ENCODE peak calls at places on chromosomes 13 and 19, in seven cellular contexts. I is ovary, U is left lung, F is psoas muscle, T is fibroblast of lung, D is cardiac muscle cell, J is tibial nerve. W is an unnamed sample.

GRCh38 chr13:98203641-98204326 is 26.7 kb upstream of the RNF113B start:
- DNase-seq in I (no peak), U (no peak), F (no peak), T (no peak), D (no peak), J (no peak), W (no peak)

GRCh38 chr13:110507678-110508381 is 53.7 kb downstream of the RAB20 start:
- DNase-seq in I (no peak), U (no peak), F (no peak), T (no peak), D (no peak), J (no peak), W (no peak)

GRCh38 chr19:7623725-7624603 is 5.4 kb downstream of the XAB2 start:
- DNase-seq in I (no peak), U (no peak), F (no peak), T (no peak), D (no peak), J (no peak), W (no peak)

GRCh38 chr19:45670670-45671453 is 2.8 kb downstream of the GIPR start:
- DNase-seq in I (peak; percentile 67), U (peak; percentile 86), F (peak; percentile 61), T (peak; percentile 72), D (peak; percentile 89), J (no peak), W (peak; percentile 70)

GRCh38 chr13:46121033-46121432 is 16.2 kb upstream of the CPB2 start:
- DNase-seq in I (no peak), U (no peak), F (no peak), T (no peak), D (no peak), J (no peak), W (no peak)

GRCh38 chr19:42131149-42132029 is 857 bp downstream of the POU2F2 start:
- DNase-seq in I (no peak), U (no peak), F (no peak), T (no peak), D (no peak), J (no peak), W (no peak)

GRCh38 chr13:94608586-94608985 is 6.9 kb downstream of the GPR180 start:
- DNase-seq in I (no peak), U (no peak), F (no peak), T (no peak), D (peak; percentile 9), J (no peak), W (no peak)

GRCh38 chr19:28644261-28644660 is 568.7 kb downstream of the UQCRFS1 start:
- DNase-seq in I (no peak), U (no peak), F (no peak), T (no peak), D (no peak), J (no peak), W (no peak)

GRCh38 chr19:35260694-35261304 is 8.0 kb upstream of the USF2 start:
- DNase-seq in I (peak; percentile 33), U (peak; percentile 8), F (no peak), T (no peak), D (no peak), J (peak; percentile 5), W (peak; percentile 40)

GRCh38 chr19:18607222-18608101 is 863 bp upstream of the CRLF1 start:
- DNase-seq in I (no peak), U (no peak), F (no peak), T (no peak), D (no peak), J (no peak), W (no peak)

GRCh38 chr13:40664100-40665060 is 2.1 kb downstream of the FOXO1 start:
- DNase-seq in I (peak; percentile 75), U (peak; percentile 83), F (peak; percentile 88), T (peak; percentile 38), D (peak; percentile 55), J (peak; percentile 73), W (peak; percentile 93)

GRCh38 chr19:33226550-33227241 is 1.0 kb upstream of the SLC7A10 start:
- DNase-seq in I (no peak), U (peak; percentile 68), F (no peak), T (peak; percentile 9), D (peak; percentile 94), J (no peak), W (no peak)

GRCh38 chr13:63184693-63185092 is 1769.0 kb upstream of the PCDH20 start:
- DNase-seq in I (no peak), U (no peak), F (no peak), T (peak; percentile 64), D (peak; percentile 48), J (no peak), W (no peak)

GRCh38 chr13:44474122-44474910 is 100.7 kb downstream of the SERP2 start:
- DNase-seq in I (no peak), U (no peak), F (no peak), T (peak; percentile 29), D (peak; percentile 31), J (no peak), W (no peak)

GRCh38 chr19:40589723-40590429 is 11.3 kb upstream of the LTBP4 start:
- DNase-seq in I (no peak), U (no peak), F (no peak), T (no peak), D (no peak), J (no peak), W (no peak)

GRCh38 chr19:5743640-5744039 is 23.2 kb downstream of the CATSPERD start:
- DNase-seq in I (no peak), U (no peak), F (no peak), T (no peak), D (no peak), J (no peak), W (no peak)

GRCh38 chr19:49340069-49340864 is 5.1 kb downstream of the CD37 start:
- DNase-seq in I (peak; percentile 88), U (peak; percentile 61), F (peak; percentile 59), T (peak; percentile 11), D (peak; percentile 54), J (peak; percentile 62), W (peak; percentile 81)

GRCh38 chr19:7355151-7355845 is 6.6 kb downstream of the ARHGEF18 start:
- DNase-seq in I (no peak), U (no peak), F (no peak), T (peak; percentile 27), D (peak; percentile 51), J (no peak), W (no peak)

GRCh38 chr13:106561551-106562170 is 6.3 kb downstream of the ARGLU1 start:
- DNase-seq in I (no peak), U (no peak), F (no peak), T (no peak), D (peak; percentile 51), J (no peak), W (no peak)

GRCh38 chr19:44597131-44597491 is 16.3 kb upstream of the IGSF23 start:
- DNase-seq in I (no peak), U (no peak), F (no peak), T (no peak), D (no peak), J (no peak), W (no peak)

GRCh38 chr13:94550030-94550738 is 45.8 kb downstream of the TGDS start:
- DNase-seq in I (no peak), U (no peak), F (no peak), T (peak; percentile 62), D (peak; percentile 59), J (no peak), W (no peak)

GRCh38 chr13:25207291-25207690 is 35.2 kb upstream of the AMER2 start:
- DNase-seq in I (no peak), U (no peak), F (no peak), T (no peak), D (no peak), J (no peak), W (no peak)

DNA sequence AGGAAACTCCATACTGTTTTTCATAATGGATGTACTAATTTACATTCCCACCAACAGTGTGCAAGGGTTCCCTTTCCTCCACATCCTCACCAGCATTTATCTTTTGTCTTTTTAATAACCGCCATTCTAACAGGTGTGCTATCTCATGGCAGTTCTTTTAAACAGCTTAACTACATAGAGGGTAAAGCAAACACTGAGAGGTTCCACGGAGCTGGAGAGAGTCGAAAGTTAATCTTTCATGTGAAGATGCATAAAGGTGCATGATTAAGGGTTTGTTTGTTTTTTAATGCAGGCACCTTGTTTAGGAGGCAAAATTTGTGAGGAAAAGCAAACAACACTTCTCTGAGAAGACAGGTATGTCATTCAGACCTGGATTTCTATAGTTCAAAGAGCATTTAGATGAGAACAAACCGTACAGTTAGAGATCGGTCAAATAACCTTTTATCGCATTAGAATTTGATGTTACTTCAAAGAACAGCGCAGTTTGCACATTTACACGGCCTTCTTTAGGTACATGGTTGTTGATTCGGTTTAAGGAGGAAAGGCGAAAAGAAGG is 193.9 kb downstream of the RBM26 start:
- DNase-seq in I (no peak), U (no peak), F (no peak), T (no peak), D (no peak), J (no peak), W (no peak)
- H3K27ac ChIP-seq in I (no peak overlapping the region), U (no peak overlapping the region), F (no peak overlapping the region), T (no peak overlapping the region), D (no peak overlapping the region), J (no peak overlapping the region), W (no peak overlapping the region)

DNA sequence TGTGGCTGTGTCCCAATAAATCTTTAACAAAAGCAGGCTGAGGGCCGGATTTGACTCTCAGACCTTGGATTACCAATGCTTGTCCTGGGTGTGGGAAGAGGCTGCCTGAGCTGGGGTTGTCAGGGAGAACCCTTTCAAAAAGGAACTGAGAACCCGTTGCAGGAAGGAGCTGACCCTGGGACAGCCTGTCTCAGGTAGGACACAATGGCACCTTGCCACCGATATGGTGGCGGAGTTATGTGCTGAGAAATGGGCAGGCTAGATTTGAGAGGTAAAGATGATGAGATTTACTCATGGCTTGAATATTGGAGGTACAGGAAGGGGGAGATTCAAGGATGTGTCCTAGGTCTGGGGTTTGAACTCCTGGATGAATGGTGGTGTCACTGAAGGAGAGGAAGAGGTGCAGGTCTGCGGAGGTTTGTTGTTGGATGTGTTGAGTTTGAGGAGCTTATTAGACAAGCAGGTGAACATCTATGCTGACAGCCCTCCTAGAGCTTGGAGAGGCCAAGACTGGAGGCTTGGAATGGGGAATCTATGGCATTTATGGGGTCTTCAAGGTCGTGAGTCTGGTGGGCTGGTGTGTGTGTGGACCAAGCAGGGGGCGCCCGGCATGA is 7.2 kb downstream of the PLEKHF1 start:
- DNase-seq in I (no peak), U (no peak), F (no peak), T (no peak), D (no peak), J (no peak), W (no peak)
- H3K27ac ChIP-seq in I (no peak overlapping the region), U (no peak overlapping the region), F (peak overlapping the region; percentile 86), T (no peak overlapping the region), D (no peak overlapping the region), J (no peak overlapping the region), W (no peak overlapping the region)

DNA sequence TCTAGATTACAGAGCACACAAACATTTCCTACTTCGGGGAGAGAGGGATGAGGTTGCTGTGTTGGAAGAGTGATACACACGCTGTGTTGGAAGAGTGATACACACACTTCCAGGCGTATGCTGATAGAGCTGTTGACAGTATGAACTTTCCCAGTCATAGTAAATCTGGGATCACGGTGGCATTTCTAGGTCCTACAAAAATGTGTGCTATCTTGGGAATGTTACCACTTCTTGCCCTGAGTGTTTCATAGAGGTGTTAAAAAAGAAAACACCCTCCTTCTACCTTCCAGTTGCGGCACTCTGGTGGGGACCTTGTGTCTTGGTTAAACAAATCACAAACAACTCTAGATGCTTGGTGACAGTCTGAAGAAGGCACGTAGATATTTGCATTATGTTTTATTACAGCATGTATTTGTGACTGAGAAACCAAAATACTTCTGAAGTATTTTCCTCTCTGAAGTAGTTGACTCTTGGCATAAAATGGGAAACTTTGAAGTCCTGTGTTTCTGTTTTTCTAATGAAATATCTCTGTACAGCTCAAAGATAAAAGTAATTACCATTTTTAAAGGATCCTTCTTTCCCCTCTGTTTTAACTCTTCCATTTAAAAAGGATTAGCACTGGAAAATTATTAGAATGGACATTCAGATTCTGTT is 52.5 kb downstream of the ARHGAP35 start:
- DNase-seq in I (no peak), U (no peak), F (no peak), T (no peak), D (peak; percentile 23), J (no peak), W (no peak)
- H3K27ac ChIP-seq in I (no peak overlapping the region), U (peak overlapping the region; percentile 38), F (peak overlapping the region; percentile 47), T (peak overlapping the region; percentile 50), D (peak overlapping the region; percentile 91), J (no peak overlapping the region), W (no peak overlapping the region)

GRCh38 chr19:58406818-58407657 is 1.4 kb upstream of the ZNF584 start:
- DNase-seq in I (no peak), U (no peak), F (no peak), T (no peak), D (no peak), J (no peak), W (no peak)
- H3K27ac ChIP-seq in I (no peak overlapping the region), U (peak overlapping the region; percentile 89), F (peak overlapping the region; percentile 79), T (peak overlapping the region; percentile 91), D (peak overlapping the region; percentile 78), J (no peak overlapping the region), W (no peak overlapping the region)